ENCODE peak calls at places on chromosome 7, in four cellular contexts. B is HCT116, K is GM12878, J is upper lobe of left lung. S is an unnamed sample.

GRCh38 chr7:43781726-43782607 is 23.5 kb downstream of the BLVRA start:
- ATAC-seq in K (no peak), J (peak), B (no peak), S (peak)

GRCh38 chr7:100486753-100487446 is 3.2 kb downstream of the NYAP1 start:
- ATAC-seq in K (no peak), J (no peak), B (peak), S (no peak)

GRCh38 chr7:31466036-31466435 is 47.9 kb upstream of the ITPRID1 start:
- ATAC-seq in K (no peak), J (no peak), B (no peak), S (no peak)

GRCh38 chr7:150369740-150370501 is 1.3 kb downstream of the REPIN1 start:
- ATAC-seq in B (no peak), J (no peak), K (no peak), S (no peak)

GRCh38 chr7:2037805-2038635 is 194.7 kb downstream of the MAD1L1 start:
- ATAC-seq in J (peak), K (peak), B (no peak), S (no peak)

GRCh38 chr7:100090527-100091410 is 2.0 kb downstream of the COPS6 start:
- ATAC-seq in K (peak), B (peak), J (no peak), S (no peak)

GRCh38 chr7:22563115-22563514 is 63.1 kb upstream of the STEAP1B start:
- ATAC-seq in B (no peak), J (no peak), K (peak), S (no peak)

GRCh38 chr7:137878333-137878961 is 31.7 kb upstream of the DGKI start:
- ATAC-seq in K (no peak), B (no peak), J (peak), S (peak)

GRCh38 chr7:23524473-23524872 is 7.3 kb downstream of the TRA2A start:
- ATAC-seq in B (no peak), K (peak), J (no peak), S (no peak)

GRCh38 chr7:129540340-129540739 is 38.0 kb downstream of the SMKR1 start:
- ATAC-seq in J (no peak), B (no peak), K (no peak), S (no peak)

GRCh38 chr7:132650498-132650897 is 74.2 kb upstream of the PLXNA4 start:
- ATAC-seq in B (no peak), K (no peak), J (no peak), S (no peak)

GRCh38 chr7:116439856-116440549 is 59.5 kb upstream of the CAV2 start:
- ATAC-seq in K (no peak), B (no peak), J (peak), S (no peak)

DNA sequence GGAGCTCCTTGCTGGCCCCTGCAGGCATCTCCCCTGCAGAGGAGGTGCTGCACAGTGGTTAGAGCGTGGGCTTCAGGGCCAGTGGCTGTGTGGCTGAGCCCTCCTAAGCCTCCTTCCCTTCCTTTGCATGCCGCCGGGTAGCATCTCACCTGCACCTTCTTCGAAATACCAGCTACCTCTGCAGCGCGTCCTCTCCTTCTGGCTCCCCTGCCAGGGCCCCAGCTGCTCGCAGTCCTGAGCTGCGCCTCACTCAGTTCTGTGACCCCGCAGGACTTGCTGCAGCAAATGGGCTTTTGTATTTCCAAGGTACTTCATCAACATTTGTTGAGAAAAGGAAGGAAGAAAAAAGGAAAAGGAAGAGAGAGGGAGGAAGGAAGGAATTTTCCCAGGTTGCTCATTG is 146.7 kb upstream of the PRR15 start:
- ATAC-seq in K (no peak), J (no peak), B (no peak), S (no peak)
- H3K4me3 ChIP-seq in K (no peak), J (no peak), B (no peak), S (no peak)

DNA sequence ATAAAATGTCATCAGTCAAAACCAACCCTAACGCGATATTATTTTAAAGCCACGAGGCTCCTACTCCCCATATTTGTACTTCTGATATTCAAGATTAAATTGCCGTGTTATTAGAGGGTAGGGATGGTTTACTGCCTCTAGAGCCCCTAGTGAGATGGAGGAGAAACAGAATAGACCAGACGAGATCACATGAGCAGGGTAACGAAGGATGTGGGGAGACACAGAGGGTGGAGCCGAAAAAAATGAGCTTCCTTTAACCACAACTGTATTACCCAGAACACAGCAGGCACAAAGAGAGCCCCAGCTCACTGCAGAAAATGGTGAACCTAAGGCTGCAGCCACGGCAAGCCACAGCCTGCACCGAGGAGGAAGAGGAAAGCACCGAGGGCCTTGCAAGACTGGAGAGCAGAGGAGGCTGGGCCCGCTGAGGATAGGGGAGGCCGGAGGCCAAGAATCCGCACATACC is 14.3 kb downstream of the ZC3HAV1 start:
- ATAC-seq in B (no peak), K (peak), J (peak), S (peak)
- TF ChIP-seq POLR2AphosphoS5 in B (no peak), K (no peak), J (no peak), S (no peak)

GRCh38 chr7:47991270-47991669 is 11.9 kb upstream of the HUS1 start:
- ATAC-seq in J (no peak), K (no peak), B (no peak), S (no peak)
- H3K4me3 ChIP-seq in J (no peak), K (no peak), B (no peak), S (no peak)

DNA sequence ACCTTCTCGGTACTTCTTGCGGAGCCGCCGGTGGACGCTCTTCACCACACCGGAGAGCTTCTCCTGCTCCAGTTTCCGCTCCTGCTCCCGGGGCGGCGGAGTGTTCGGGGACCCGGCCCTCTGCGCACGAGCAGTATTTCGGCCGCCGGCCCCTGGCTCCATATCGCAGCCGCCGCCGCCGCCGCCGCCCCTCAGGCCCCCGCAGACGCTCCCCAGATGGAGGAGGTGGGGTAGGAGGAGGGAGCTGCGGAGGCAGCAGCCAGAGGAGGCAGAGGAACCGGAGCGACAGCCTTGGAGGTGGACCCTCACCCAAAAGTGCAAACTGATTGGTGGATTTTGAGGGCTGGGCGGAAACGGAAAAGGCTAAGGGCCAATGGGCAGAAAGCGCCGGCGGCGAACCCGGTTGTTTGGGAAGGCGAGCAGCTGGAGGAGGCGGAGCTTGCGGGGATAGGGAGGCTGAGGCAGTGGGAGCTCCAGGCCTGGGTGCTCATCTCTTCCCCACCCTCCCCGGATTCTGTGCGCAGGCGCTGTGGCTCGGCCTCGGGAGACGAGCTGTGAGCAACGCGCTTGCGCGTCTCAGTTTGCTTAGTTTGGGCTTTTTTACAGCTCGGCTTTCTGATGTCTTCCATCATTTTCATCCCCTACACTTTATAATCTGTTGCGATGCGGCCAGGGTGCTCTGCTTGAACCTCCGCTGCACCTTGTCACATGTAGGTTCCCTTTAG is 146.9 kb downstream of the GPR85 start:
- ATAC-seq in J (peak), K (peak), B (peak), S (peak)
- TF ChIP-seq POLR2AphosphoS5 in J (peak), K (peak), B (peak), S (no peak)

GRCh38 chr7:121480566-121481335 is 84.6 kb upstream of the FAM3C start:
- ATAC-seq in K (peak), J (no peak), B (no peak), S (no peak)
- H3K4me3 ChIP-seq in K (no peak), J (no peak), B (no peak), S (no peak)

GRCh38 chr7:26434974-26435373 is 143.3 kb downstream of the SNX10 start:
- ATAC-seq in K (no peak), B (no peak), J (no peak), S (no peak)
- TF ChIP-seq POLR2AphosphoS5 in K (no peak), B (no peak), J (no peak), S (no peak)

DNA sequence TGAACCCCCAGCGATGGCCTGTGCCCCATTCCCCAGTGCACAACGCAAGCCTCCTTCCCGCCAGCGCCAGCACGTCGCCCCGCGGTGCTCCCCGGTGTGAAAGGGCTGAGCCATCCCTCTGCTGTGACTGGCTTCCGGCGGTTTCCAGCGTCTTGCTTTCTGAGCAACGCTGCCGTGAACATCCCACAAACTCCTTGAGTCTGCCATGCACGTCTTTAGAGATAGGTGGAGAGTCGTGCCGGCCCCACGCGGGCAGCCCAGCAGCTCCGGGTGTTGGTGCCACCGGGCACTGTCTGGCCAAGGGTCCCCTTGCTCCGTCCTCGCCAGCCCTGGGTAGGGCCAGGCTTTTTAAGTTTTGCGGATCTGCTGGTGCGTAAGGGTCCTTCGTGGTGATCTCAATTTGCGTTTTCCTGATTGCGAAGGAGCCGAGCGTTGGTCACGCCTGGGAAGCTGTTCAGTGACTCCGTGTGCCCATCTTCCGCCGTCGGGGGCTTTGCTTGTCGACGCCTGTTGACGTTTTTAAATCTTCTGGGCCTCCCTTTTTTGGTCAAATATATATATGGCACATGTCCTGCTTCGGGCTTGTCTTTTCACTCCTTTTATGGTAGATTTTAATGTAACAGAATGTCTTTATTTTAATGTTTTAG is 70.6 kb downstream of the FOXL3 start:
- ATAC-seq in B (no peak), K (no peak), J (no peak), S (no peak)
- H3K4me3 ChIP-seq in B (no peak), K (no peak), J (no peak), S (no peak)

GRCh38 chr7:6648815-6649104 is 11.6 kb downstream of the ZNF316 start:
- ATAC-seq in J (no peak), B (no peak), K (no peak), S (no peak)

GRCh38 chr7:6649241-6649961 is 12.3 kb downstream of the ZNF316 start:
- ATAC-seq in B (no peak), J (no peak), K (no peak), S (no peak)

GRCh38 chr7:6650086-6650485 is 13.0 kb downstream of the ZNF316 start:
- ATAC-seq in B (no peak), J (no peak), K (no peak), S (no peak)

GRCh38 chr7:6651866-6652445 is 14.8 kb downstream of the ZNF316 start:
- ATAC-seq in J (no peak), K (no peak), B (no peak), S (no peak)

GRCh38 chr7:6650521-6651011 is 13.4 kb downstream of the ZNF316 start:
- ATAC-seq in B (no peak), K (no peak), J (no peak), S (no peak)
- TF ChIP-seq POLR2AphosphoS5 in B (no peak), K (no peak), J (no peak), S (no peak)